ENCODE peak calls at places on chromosomes 13 and 19, in eight cellular contexts. Q, J, H, Y, Z, O, N and K are unnamed samples.

GRCh38 chr19:33621065-33621785 is 528 bp upstream of the CHST8 start:
- DNase-seq in Q (no peak), J (no peak), H (peak; percentile 61), Y (no peak), Z (no peak), O (no peak), N (no peak), K (no peak)

GRCh38 chr19:13959962-13960862 is 7.9 kb downstream of the DCAF15 start:
- DNase-seq in Q (no peak), J (peak; percentile 30), H (peak; percentile 70), Y (no peak), Z (no peak), O (peak; percentile 84), N (no peak), K (peak; percentile 20)

GRCh38 chr19:13118424-13119193 is 545 bp downstream of the NACC1 start:
- DNase-seq in Q (peak; percentile 75), J (peak; percentile 93), H (peak; percentile 97), Y (peak; percentile 66), Z (no peak), O (peak; percentile 83), N (peak; percentile 38), K (peak; percentile 85)

GRCh38 chr13:71237332-71237731 is 629.7 kb downstream of the DACH1 start:
- DNase-seq in Q (no peak), J (no peak), H (no peak), Y (no peak), Z (no peak), O (no peak), N (no peak), K (no peak)

GRCh38 chr13:57629821-57630235 is 1.7 kb upstream of the PCDH17 start:
- DNase-seq in Q (no peak), J (peak; percentile 98), H (peak; percentile 99), Y (peak; percentile 23), Z (no peak), O (peak; percentile 95), N (no peak), K (peak; percentile 94)

GRCh38 chr19:459724-460511 is 915 bp downstream of the SHC2 start:
- DNase-seq in Q (no peak), J (peak; percentile 82), H (peak; percentile 60), Y (peak; percentile 23), Z (no peak), O (peak; percentile 98), N (no peak), K (peak; percentile 92)

GRCh38 chr19:24140099-24140498 is 53.1 kb downstream of the ZNF254 start:
- DNase-seq in Q (no peak), J (no peak), H (no peak), Y (peak; percentile 89), Z (no peak), O (no peak), N (no peak), K (peak; percentile 45)

GRCh38 chr19:7908742-7909461 is 5.2 kb downstream of the MAP2K7 start:
- DNase-seq in Q (no peak), J (no peak), H (peak; percentile 44), Y (no peak), Z (no peak), O (no peak), N (no peak), K (no peak)

GRCh38 chr19:17944301-17944700 is 11.5 kb downstream of the CCDC124 start:
- DNase-seq in Q (no peak), J (no peak), H (no peak), Y (peak; percentile 82), Z (no peak), O (no peak), N (no peak), K (no peak)

GRCh38 chr13:99278199-99278598 is 20.0 kb upstream of the GPR18 start:
- DNase-seq in Q (no peak), J (no peak), H (no peak), Y (no peak), Z (no peak), O (no peak), N (no peak), K (no peak)

GRCh38 chr19:10260141-10260584 is 8.1 kb downstream of the MRPL4 start:
- DNase-seq in Q (no peak), J (no peak), H (no peak), Y (peak; percentile 56), Z (peak; percentile 23), O (no peak), N (no peak), K (peak; percentile 56)

GRCh38 chr19:16325671-16326400 is 1.2 kb downstream of the KLF2 start:
- DNase-seq in Q (peak; percentile 57), J (peak; percentile 86), H (peak; percentile 93), Y (no peak), Z (no peak), O (peak; percentile 52), N (peak; percentile 77), K (peak; percentile 50)

GRCh38 chr19:19835560-19836038 is 14.0 kb upstream of the ZNF506 start:
- DNase-seq in Q (no peak), J (no peak), H (no peak), Y (no peak), Z (no peak), O (no peak), N (no peak), K (no peak)

GRCh38 chr13:101449971-101450748 is 2.3 kb upstream of the ITGBL1 start:
- DNase-seq in Q (no peak), J (no peak), H (no peak), Y (peak; percentile 93), Z (peak; percentile 42), O (no peak), N (no peak), K (no peak)

DNA sequence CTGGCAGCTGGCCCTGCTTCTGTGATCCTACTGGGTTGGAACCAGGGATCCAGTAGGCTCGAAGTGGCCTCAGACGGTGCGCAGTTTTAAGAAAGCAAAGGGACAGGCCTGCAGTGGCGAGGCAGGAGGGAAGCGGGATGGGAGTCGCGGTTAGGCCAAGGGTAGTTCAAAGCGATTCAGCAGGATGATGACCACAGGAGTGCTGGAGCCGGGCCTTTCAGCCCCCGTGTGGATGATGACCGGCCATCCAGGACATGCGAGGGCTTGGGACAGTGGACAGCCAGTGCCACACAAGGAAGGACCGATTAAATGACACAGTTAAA is 853 bp downstream of the RNASEH2B start:
- DNase-seq in Q (peak; percentile 54), J (peak; percentile 42), H (peak; percentile 68), Y (peak; percentile 25), Z (peak; percentile 27), O (peak; percentile 73), N (no peak), K (no peak)
- TF ChIP-seq CTCF in Q (no peak), J (peak; percentile 1), H (no peak), Y (no peak), Z (no peak), O (peak; percentile 15), N (no peak), K (peak; percentile 2)

GRCh38 chr13:28355822-28356371 is 139.0 kb downstream of the FLT1 start:
- DNase-seq in Q (no peak), J (no peak), H (no peak), Y (no peak), Z (no peak), O (no peak), N (no peak), K (peak; percentile 60)

GRCh38 chr13:28355046-28355821 is 139.7 kb downstream of the FLT1 start:
- DNase-seq in Q (no peak), J (peak; percentile 15), H (no peak), Y (no peak), Z (no peak), O (no peak), N (no peak), K (no peak)

GRCh38 chr13:28357247-28357825 is 137.6 kb downstream of the FLT1 start:
- DNase-seq in Q (no peak), J (no peak), H (no peak), Y (peak; percentile 5), Z (no peak), O (no peak), N (no peak), K (no peak)

GRCh38 chr13:28357846-28358496 is 137.0 kb downstream of the FLT1 start:
- DNase-seq in Q (no peak), J (no peak), H (no peak), Y (no peak), Z (no peak), O (no peak), N (no peak), K (no peak)

GRCh38 chr13:28356506-28357064 is 138.3 kb downstream of the FLT1 start:
- DNase-seq in Q (no peak), J (no peak), H (no peak), Y (no peak), Z (no peak), O (no peak), N (no peak), K (no peak)
- H3K4me2 ChIP-seq in Q (no peak overlapping the region), J (no peak overlapping the region), H (no peak overlapping the region), Y (no peak overlapping the region), Z (no peak overlapping the region), O (no peak overlapping the region), N (no peak overlapping the region), K (peak overlapping the region; percentile 9)

GRCh38 chr13:19862511-19863313 is 737 bp downstream of the ZMYM5 start:
- DNase-seq in Q (peak; percentile 65), J (peak; percentile 66), H (peak; percentile 53), Y (peak; percentile 27), Z (no peak), O (no peak), N (peak; percentile 27), K (peak; percentile 56)

GRCh38 chr13:19863323-19864017 is at the start of gene ZMYM5:
- DNase-seq in Q (peak; percentile 99), J (peak; percentile 100), H (peak; percentile 98), Y (peak; percentile 99), Z (peak; percentile 95), O (peak; percentile 96), N (peak; percentile 94), K (peak; percentile 99)

GRCh38 chr13:19861762-19862161 is 1.7 kb downstream of the ZMYM5 start:
- DNase-seq in Q (no peak), J (no peak), H (no peak), Y (peak; percentile 7), Z (no peak), O (no peak), N (no peak), K (no peak)

GRCh38 chr13:19864018-19864338 is 529 bp upstream of the ZMYM5 start:
- DNase-seq in Q (peak; percentile 75), J (no peak), H (peak; percentile 54), Y (no peak), Z (no peak), O (peak; percentile 75), N (peak; percentile 38), K (peak; percentile 78)

GRCh38 chr13:19860884-19861655 is 2.4 kb downstream of the ZMYM5 start:
- DNase-seq in Q (peak; percentile 29), J (peak; percentile 41), H (no peak), Y (peak; percentile 93), Z (peak; percentile 80), O (no peak), N (no peak), K (peak; percentile 38)
- TF ChIP-seq EZH2phosphoT487 in Q (no peak), J (no peak), H (no peak), Y (no peak), Z (no peak), O (no peak), N (no peak), K (no peak)

DNA sequence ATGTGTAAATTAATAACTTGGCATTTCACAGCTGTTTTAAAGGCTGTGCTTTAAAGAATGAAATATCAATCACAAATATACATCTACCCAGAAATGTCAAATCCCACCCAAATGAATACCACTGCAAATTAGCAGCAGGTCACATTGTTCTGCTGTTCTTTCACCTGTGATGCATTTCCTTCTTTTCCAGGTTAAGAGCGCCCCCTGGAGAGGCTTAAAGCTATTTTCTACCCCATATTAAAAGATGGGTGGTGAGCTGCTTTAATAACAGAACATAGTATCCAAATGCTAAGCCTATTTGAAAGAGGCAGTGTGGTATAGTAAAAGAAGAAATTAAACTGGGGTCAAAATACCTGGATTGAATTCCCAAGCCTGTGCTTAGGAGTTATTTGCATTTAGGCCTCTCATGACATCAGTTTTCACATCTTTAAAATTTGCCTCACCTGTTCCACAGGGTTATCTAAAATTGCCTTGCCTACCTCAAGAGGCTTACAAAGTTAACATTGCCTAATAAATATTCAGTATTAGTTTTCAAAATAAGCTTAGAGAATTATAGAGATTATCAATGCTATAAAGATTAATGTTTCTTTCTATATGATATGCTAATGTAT is 396.9 kb upstream of the SLITRK5 start:
- DNase-seq in Q (peak; percentile 76), J (peak; percentile 78), H (peak; percentile 89), Y (peak; percentile 69), Z (peak; percentile 39), O (peak; percentile 25), N (peak; percentile 43), K (peak; percentile 79)
- TF ChIP-seq CTCF in Q (peak; percentile 98), J (peak; percentile 90), H (peak; percentile 85), Y (peak; percentile 72), Z (peak; percentile 32), O (peak; percentile 88), N (peak; percentile 58), K (peak; percentile 74)